ENCODE peak calls at places on chromosomes 11 and 22, in nine cellular contexts. E is A549, L is HL-60, R is HCT116, P is GM12878, V is GM23338, T is SK-N-SH, O is HepG2, I is K562. Q is an unnamed sample.
A peak's percentile ranks its signal among the peaks of the same experiment; 100 is the strongest.

GRCh38 chr11:114315749-114316368 is 19.7 kb downstream of the NNMT start:
- DNase-seq in V (peak; percentile 35), E (peak; percentile 97), T (no peak), L (no peak), I (peak; percentile 32), P (no peak), O (peak; percentile 83), R (no peak), Q (no peak)

GRCh38 chr11:45092901-45093760 is 53.3 kb upstream of the PRDM11 start:
- DNase-seq in P (no peak), L (no peak), R (no peak), E (no peak), O (no peak), I (no peak), T (no peak), V (no peak), Q (no peak)

GRCh38 chr11:120248551-120249278 is 8.8 kb downstream of the POU2F3 start:
- DNase-seq in L (no peak), P (peak; percentile 93), I (no peak), E (no peak), O (no peak), R (peak; percentile 56), V (no peak), T (no peak), Q (no peak)

GRCh38 chr11:121328213-121328966 is 35.8 kb downstream of the SC5D start:
- DNase-seq in L (no peak), P (no peak), O (no peak), R (no peak), V (no peak), E (no peak), T (no peak), I (no peak), Q (no peak)

GRCh38 chr11:43573233-43573632 is 107.3 kb upstream of the HSD17B12 start:
- DNase-seq in V (peak; percentile 82), I (peak; percentile 45), E (peak; percentile 37), P (no peak), L (no peak), R (peak; percentile 16), O (peak; percentile 27), T (peak; percentile 51), Q (no peak)

GRCh38 chr11:46392421-46393230 is 1.1 kb upstream of the CHRM4 start:
- DNase-seq in T (peak; percentile 80), O (peak; percentile 66), E (peak; percentile 74), P (no peak), V (peak; percentile 95), R (no peak), L (peak; percentile 65), I (peak; percentile 94), Q (no peak)

GRCh38 chr11:102603091-102603490 is 22.0 kb downstream of the MMP20 start:
- DNase-seq in V (no peak), L (no peak), O (peak; percentile 98), T (no peak), E (no peak), I (no peak), P (no peak), R (peak; percentile 92), Q (no peak)

GRCh38 chr11:95248666-95249467 is 17.9 kb upstream of the SESN3 start:
- DNase-seq in I (no peak), T (no peak), R (no peak), O (no peak), L (no peak), E (no peak), V (peak; percentile 70), P (peak; percentile 74), Q (no peak)

GRCh38 chr11:17791144-17791543 is 56.6 kb downstream of the KCNC1 start:
- DNase-seq in O (no peak), E (no peak), R (no peak), T (no peak), V (no peak), P (no peak), I (no peak), L (no peak), Q (no peak)

GRCh38 chr22:44500623-44501022 is 2.6 kb upstream of the RTL6 start:
- DNase-seq in E (no peak), V (no peak), L (no peak), T (no peak), O (no peak), R (no peak), P (no peak), I (no peak), Q (no peak)

GRCh38 chr11:28566643-28567042 is 458.5 kb downstream of the METTL15 start:
- DNase-seq in E (peak; percentile 97), O (no peak), L (no peak), T (peak; percentile 1), I (peak; percentile 4), V (peak; percentile 75), R (peak; percentile 52), P (no peak), Q (peak; percentile 36)

GRCh38 chr11:14905104-14906033 is 13.3 kb upstream of the CYP2R1 start:
- DNase-seq in I (no peak), P (no peak), R (no peak), O (no peak), L (no peak), V (peak; percentile 93), E (peak; percentile 49), T (peak; percentile 27), Q (no peak)

GRCh38 chr11:122814401-122814800 is 23.9 kb upstream of the CRTAM start:
- DNase-seq in E (peak; percentile 11), V (peak; percentile 32), I (no peak), L (no peak), P (no peak), R (no peak), T (peak; percentile 30), O (peak; percentile 5), Q (no peak)

GRCh38 chr11:43810929-43811596 is 69.6 kb upstream of the ALKBH3 start:
- DNase-seq in L (no peak), V (peak; percentile 17), T (no peak), I (peak; percentile 11), R (no peak), O (no peak), P (no peak), E (no peak), Q (no peak)

GRCh38 chr11:71304491-71304890 is 52.1 kb upstream of the SHANK2 start:
- DNase-seq in E (no peak), T (no peak), I (no peak), O (no peak), L (no peak), V (no peak), P (no peak), R (no peak), Q (no peak)

GRCh38 chr11:73566977-73567755 is 30.7 kb downstream of the FAM168A start:
- DNase-seq in L (no peak), T (no peak), O (no peak), P (no peak), I (no peak), R (no peak), E (no peak), V (no peak), Q (no peak)

GRCh38 chr11:67160872-67161783 is 42.1 kb downstream of the KDM2A start:
- DNase-seq in T (no peak), L (no peak), E (no peak), O (no peak), I (no peak), V (peak; percentile 36), R (no peak), P (no peak), Q (no peak)

GRCh38 chr22:20422965-20423635 is 14.5 kb downstream of the SCARF2 start:
- DNase-seq in E (no peak), O (no peak), P (no peak), T (peak; percentile 88), I (no peak), R (no peak), V (no peak), L (no peak), Q (no peak)
- TF ChIP-seq REST in E (no peak), O (no peak), P (no peak), T (no peak), I (no peak), R (no peak), V (no peak), L (no peak), Q (no peak)

GRCh38 chr22:18970180-18970947 is 34.3 kb upstream of the PRODH start:
- DNase-seq in P (no peak), V (peak; percentile 86), E (peak; percentile 34), O (no peak), I (no peak), R (no peak), T (peak; percentile 85), L (no peak), Q (no peak)

GRCh38 chr22:18968011-18968749 is 32.1 kb upstream of the PRODH start:
- DNase-seq in L (no peak), T (no peak), E (no peak), V (peak; percentile 56), I (peak; percentile 75), P (no peak), R (no peak), O (no peak), Q (no peak)

GRCh38 chr22:18970948-18971315 is 34.8 kb upstream of the PRODH start:
- DNase-seq in L (no peak), P (no peak), T (peak; percentile 65), V (peak; percentile 57), I (no peak), E (no peak), R (no peak), O (no peak), Q (no peak)

GRCh38 chr22:18973264-18974031 is 37.4 kb upstream of the PRODH start:
- DNase-seq in T (no peak), E (no peak), I (no peak), L (no peak), R (no peak), O (no peak), V (no peak), P (no peak), Q (no peak)

DNA sequence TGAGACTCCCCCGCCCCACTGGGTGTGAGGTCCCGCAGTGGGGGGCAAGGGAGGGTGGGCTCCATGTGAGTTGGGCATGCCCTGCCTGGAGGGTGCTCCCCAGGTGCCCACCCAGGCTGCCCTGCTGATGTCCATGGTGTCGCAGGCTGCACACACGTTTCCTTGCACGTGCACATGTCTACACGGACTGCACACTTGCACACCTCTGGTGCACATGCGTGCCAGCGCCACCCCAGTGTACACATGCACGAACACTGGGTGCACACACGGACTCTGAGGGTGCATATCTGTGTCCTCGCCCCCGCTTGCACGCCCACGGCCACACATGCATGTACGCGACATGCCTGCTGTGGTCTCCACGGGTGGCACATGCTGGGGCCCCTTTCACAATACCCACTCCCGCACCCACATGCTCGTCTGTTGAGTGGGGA is 35.2 kb upstream of the PRODH start:
- DNase-seq in V (no peak), R (no peak), E (no peak), I (no peak), T (no peak), L (no peak), O (no peak), P (no peak), Q (no peak)
- TF ChIP-seq CTCF in V (no peak), R (no peak), E (no peak), I (no peak), T (no peak), L (no peak), O (no peak), P (no peak), Q (no peak)

GRCh38 chr11:62402994-62403393 is 15.8 kb upstream of the SCGB1A1 start:
- DNase-seq in L (no peak), P (no peak), T (no peak), I (no peak), R (no peak), V (no peak), O (no peak), E (no peak), Q (no peak)
- TF ChIP-seq REST in L (no peak), P (no peak), T (no peak), I (no peak), R (no peak), V (no peak), O (no peak), E (no peak), Q (no peak)

GRCh38 chr22:50271519-50271970 is 1.4 kb upstream of the MAPK11 start:
- DNase-seq in L (no peak), E (peak; percentile 52), R (no peak), T (peak; percentile 93), O (peak; percentile 34), I (peak; percentile 84), P (no peak), V (peak; percentile 69), Q (no peak)
- TF ChIP-seq CTCF in L (no peak), E (no peak), R (no peak), T (peak; percentile 27), O (peak; percentile 54), I (peak; percentile 26), P (no peak), V (no peak), Q (no peak)